ENCODE peak calls at places on chromosome 15, in four cellular contexts. U is thyroid gland, I is tibial nerve, Q is body of pancreas. E is an unnamed sample.
A peak's percentile ranks its signal among the peaks of the same experiment; 100 is the strongest.

GRCh38 chr15:90561344-90562244 is 31.9 kb downstream of the CRTC3 start:
- DNase-seq in I (no peak), U (no peak), Q (peak; percentile 20), E (no peak)

GRCh38 chr15:94317211-94317610 is 85.8 kb downstream of the MCTP2 start:
- DNase-seq in U (no peak), Q (no peak), I (no peak), E (no peak)

GRCh38 chr15:99074446-99074845 is 30.4 kb upstream of the SYNM start:
- DNase-seq in Q (no peak), U (no peak), I (no peak), E (peak; percentile 2)

GRCh38 chr15:43518073-43518761 is 809 bp downstream of the MAP1A start:
- DNase-seq in U (peak; percentile 46), Q (no peak), I (no peak), E (peak; percentile 77)

GRCh38 chr15:92294759-92295158 is 98.9 kb upstream of the ST8SIA2 start:
- DNase-seq in Q (no peak), I (no peak), U (no peak), E (no peak)

GRCh38 chr15:67564590-67565345 is 22.3 kb downstream of the MAP2K5 start:
- DNase-seq in U (no peak), Q (no peak), I (no peak), E (no peak)

GRCh38 chr15:65211157-65211982 is at the start of gene CILP:
- DNase-seq in I (peak; percentile 40), U (peak; percentile 56), Q (peak; percentile 9), E (no peak)

GRCh38 chr15:74614744-74615312 is 808 bp upstream of the CLK3 start:
- DNase-seq in I (peak; percentile 69), Q (peak; percentile 74), U (peak; percentile 89), E (peak; percentile 91)

GRCh38 chr15:82045179-82045891 is 483 bp downstream of the MEX3B start:
- DNase-seq in U (peak; percentile 44), I (peak; percentile 9), Q (peak; percentile 19), E (peak; percentile 78)

GRCh38 chr15:44710236-44711088 is 661 bp downstream of the PATL2 start:
- DNase-seq in I (peak; percentile 48), Q (peak; percentile 61), U (no peak), E (no peak)

GRCh38 chr15:90001683-90002427 is 731 bp downstream of the ZNF710 start:
- DNase-seq in U (peak; percentile 55), I (peak; percentile 55), Q (peak; percentile 72), E (no peak)

GRCh38 chr15:45402955-45403892 is 24.9 kb upstream of the GATM start:
- DNase-seq in Q (peak; percentile 46), I (no peak), U (peak; percentile 60), E (peak; percentile 75)

GRCh38 chr15:25697586-25697985 is 165.5 kb downstream of the ATP10A start:
- DNase-seq in I (no peak), Q (no peak), U (no peak), E (no peak)

GRCh38 chr15:45184562-45185041 is 3.2 kb downstream of the SHF start:
- DNase-seq in Q (no peak), U (no peak), I (no peak), E (no peak)

GRCh38 chr15:64763021-64763420 is 12.4 kb downstream of the RBPMS2 start:
- DNase-seq in I (no peak), U (no peak), Q (no peak), E (no peak)

GRCh38 chr15:90306560-90306959 is 41.1 kb downstream of the NGRN start:
- DNase-seq in I (no peak), Q (no peak), U (no peak), E (no peak)

GRCh38 chr15:76098685-76099084 is 38.9 kb downstream of the TMEM266 start:
- DNase-seq in I (no peak), U (no peak), Q (no peak), E (no peak)

DNA sequence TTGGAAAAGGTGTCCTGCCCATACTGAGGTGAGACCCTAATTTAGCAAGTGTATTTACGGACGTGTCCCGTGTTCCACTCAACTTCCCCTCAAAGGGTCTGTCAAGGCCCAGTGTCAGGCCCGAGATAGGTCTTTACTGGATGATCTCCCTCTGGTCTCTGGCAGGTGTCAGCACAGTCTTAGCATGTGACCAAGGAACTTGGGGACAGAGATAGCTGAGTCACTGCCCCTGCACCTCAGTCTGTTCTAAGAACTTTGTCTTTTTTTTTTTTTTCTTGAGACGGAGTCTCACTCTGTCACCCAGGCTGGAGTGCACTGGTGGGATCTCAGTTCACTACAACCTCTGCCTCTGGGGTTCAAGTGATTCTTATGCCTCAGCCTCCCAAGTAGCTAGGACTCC is 32.1 kb upstream of the ALPK3 start:
- DNase-seq in I (no peak), Q (no peak), U (no peak), E (no peak)
- H3K27ac ChIP-seq in I (no peak overlapping the region), Q (no peak overlapping the region), U (peak overlapping the region; percentile 77), E (no peak overlapping the region)

GRCh38 chr15:63140936-63141335 is 16.3 kb downstream of the RPS27L start:
- DNase-seq in Q (no peak), U (no peak), I (no peak), E (no peak)

GRCh38 chr15:63151665-63152064 is 5.6 kb downstream of the RPS27L start:
- DNase-seq in U (no peak), I (no peak), Q (no peak), E (no peak)

GRCh38 chr15:63145426-63145825 is 11.9 kb downstream of the RPS27L start:
- DNase-seq in U (no peak), I (no peak), Q (no peak), E (no peak)

DNA sequence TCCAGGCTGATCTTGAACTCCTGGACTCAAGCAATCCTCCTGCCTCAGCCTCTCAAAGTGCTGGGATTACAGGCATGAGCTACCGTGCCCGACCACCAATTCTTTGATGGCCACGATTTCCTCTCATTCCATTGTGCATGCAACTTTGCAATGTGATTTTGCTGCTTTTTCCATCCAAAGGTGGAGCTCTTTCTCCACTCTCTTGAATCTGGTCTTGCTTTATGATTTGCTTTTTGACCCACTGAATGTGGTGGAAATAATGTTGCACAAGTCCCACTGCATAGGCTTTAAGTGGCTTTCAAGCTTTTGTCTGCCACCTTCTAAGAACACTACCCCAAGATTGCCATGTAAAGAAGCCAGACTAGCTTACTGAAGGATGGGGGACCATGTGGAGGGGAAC is 10.6 kb downstream of the RPS27L start:
- DNase-seq in U (no peak), Q (no peak), I (no peak), E (no peak)
- TF ChIP-seq CTCF in U (no peak), Q (no peak), I (no peak), E (no peak)

DNA sequence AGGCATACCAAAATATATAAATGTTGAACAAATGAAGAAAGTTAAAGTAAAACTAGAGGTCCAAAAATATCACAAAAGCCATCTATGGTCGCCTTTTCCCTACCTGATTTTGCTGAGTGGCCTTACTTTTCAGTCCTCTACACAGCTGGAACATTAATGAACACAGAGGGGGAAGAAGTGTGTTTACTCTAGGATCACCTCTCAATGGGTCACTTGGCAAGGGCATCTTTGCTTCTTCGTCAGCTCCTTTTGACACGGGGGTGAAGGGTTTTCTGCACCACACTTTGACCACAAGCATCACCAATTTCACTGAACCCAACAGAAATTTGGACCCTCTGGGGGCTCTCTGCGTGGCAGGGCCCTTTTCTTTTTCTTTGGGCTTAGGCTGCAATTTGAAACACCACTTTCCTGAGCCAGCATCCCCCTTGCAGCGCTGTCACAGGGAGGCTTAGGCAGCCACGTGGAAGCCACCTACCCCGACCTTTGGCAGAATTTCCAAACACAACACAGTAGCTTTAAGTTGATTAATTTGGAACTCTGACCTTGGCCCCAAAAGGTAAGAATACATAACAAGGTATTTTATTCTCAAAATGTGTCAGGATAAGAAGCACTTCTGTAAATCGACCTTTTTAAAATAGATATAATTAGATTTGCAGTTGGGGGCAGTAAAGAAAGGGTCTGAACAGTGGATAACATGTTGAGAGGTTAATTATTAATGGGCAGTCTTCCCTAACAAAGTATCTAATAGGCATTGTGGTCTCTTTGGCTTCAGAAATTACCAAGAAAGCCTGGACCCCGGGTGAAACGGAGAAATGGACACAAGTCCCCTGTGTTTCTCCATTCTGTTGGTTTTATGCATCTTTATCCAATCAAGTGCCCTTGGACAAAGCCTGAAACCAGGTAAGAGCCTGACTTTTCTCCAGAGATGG is at the start of gene LIPC:
- DNase-seq in Q (no peak), I (no peak), U (no peak), E (no peak)
- H3K4me3 ChIP-seq in Q (no peak within 1 kb of the TSS), I (no peak within 1 kb of the TSS), U (no peak within 1 kb of the TSS), E (no peak within 1 kb of the TSS)

DNA sequence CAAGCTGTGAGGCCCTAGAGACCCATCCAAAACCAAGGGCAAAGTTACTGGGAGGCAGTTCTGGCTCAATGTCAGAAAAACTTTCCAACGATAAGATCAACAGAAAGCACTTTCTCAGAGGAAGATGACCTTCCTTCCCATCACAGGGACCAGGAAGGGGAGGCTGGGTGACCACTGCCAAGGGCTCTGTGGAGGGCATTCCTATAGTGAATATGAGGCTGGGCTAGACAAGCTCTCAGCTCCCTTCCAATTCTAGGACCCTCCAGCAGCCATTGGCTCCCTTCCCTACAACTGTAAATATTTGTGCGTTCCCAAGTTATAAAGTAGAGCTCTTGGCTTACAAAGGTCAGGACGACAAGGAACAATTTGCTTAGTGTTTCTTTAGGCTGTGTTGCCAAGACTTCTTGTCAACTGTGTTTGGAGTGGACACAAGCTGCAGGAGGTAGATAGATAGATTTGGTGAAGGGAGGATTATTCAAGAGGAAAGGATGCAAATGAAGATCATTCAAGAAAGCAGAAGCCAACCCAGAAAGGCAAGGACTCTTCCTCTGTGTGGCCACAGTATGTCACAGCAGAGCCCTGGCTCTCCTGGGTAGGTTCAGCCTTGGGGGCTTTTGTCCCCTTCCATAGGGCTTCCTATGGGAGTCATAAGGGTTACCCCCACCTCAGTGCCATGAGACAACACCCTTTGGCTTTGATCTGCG is 223.5 kb upstream of the TLE3 start:
- DNase-seq in U (no peak), I (no peak), Q (no peak), E (no peak)
- H3K27ac ChIP-seq in U (no peak overlapping the region), I (no peak overlapping the region), Q (no peak overlapping the region), E (no peak overlapping the region)